ENCODE peak calls at places on chromosomes 16 and 17, in ten cellular contexts. S, F, Q, B, I, E, U, C, K and M are unnamed samples.

GRCh38 chr17:15334266-15334665 is 7.1 kb downstream of the TEKT3 start:
- DNase-seq in S (no peak), F (no peak), Q (no peak), B (no peak), I (no peak), E (no peak), U (no peak), C (no peak), K (no peak), M (no peak)

GRCh38 chr16:89094252-89094901 is 725 bp downstream of the ACSF3 start:
- DNase-seq in S (no peak), F (no peak), Q (no peak), B (no peak), I (no peak), E (peak), U (no peak), C (no peak), K (no peak), M (no peak)

GRCh38 chr17:8438441-8438840 is 2.8 kb downstream of the NDEL1 start:
- DNase-seq in S (no peak), F (no peak), Q (no peak), B (no peak), I (no peak), E (no peak), U (no peak), C (no peak), K (no peak), M (no peak)

GRCh38 chr17:57999496-58000017 is 7.5 kb downstream of the SRSF1 start:
- DNase-seq in S (peak), F (no peak), Q (no peak), B (no peak), I (no peak), E (peak), U (peak), C (peak), K (no peak), M (peak)

GRCh38 chr16:84893849-84894599 is 74.2 kb downstream of the CRISPLD2 start:
- DNase-seq in S (no peak), F (no peak), Q (no peak), B (peak), I (no peak), E (no peak), U (no peak), C (no peak), K (no peak), M (no peak)

GRCh38 chr16:74725641-74726040 is 25.0 kb upstream of the MLKL start:
- DNase-seq in S (no peak), F (no peak), Q (no peak), B (no peak), I (no peak), E (no peak), U (no peak), C (no peak), K (no peak), M (no peak)

GRCh38 chr16:1960665-1961630 is 1.6 kb downstream of the NDUFB10 start:
- DNase-seq in S (peak), F (no peak), Q (no peak), B (no peak), I (no peak), E (peak), U (peak), C (peak), K (no peak), M (no peak)

GRCh38 chr16:74650966-74651567 is 15.6 kb downstream of the RFWD3 start:
- DNase-seq in S (no peak), F (no peak), Q (no peak), B (no peak), I (no peak), E (peak), U (no peak), C (no peak), K (no peak), M (no peak)

GRCh38 chr16:366476-366875 is 3.9 kb downstream of the MRPL28 start:
- DNase-seq in S (no peak), F (no peak), Q (no peak), B (no peak), I (no peak), E (no peak), U (no peak), C (no peak), K (no peak), M (no peak)

GRCh38 chr17:63476494-63476856 is 386 bp upstream of the ACE start:
- DNase-seq in S (no peak), F (no peak), Q (no peak), B (no peak), I (no peak), E (no peak), U (peak), C (peak), K (no peak), M (no peak)

GRCh38 chr17:55341432-55341831 is 76.7 kb downstream of the HLF start:
- DNase-seq in S (no peak), F (no peak), Q (no peak), B (no peak), I (no peak), E (no peak), U (no peak), C (no peak), K (no peak), M (no peak)

GRCh38 chr16:68447721-68448359 is 468 bp downstream of the SMPD3 start:
- DNase-seq in S (no peak), F (no peak), Q (no peak), B (no peak), I (peak), E (no peak), U (no peak), C (no peak), K (no peak), M (no peak)

GRCh38 chr16:1713933-1714332 is 7.9 kb downstream of the MAPK8IP3 start:
- DNase-seq in S (no peak), F (no peak), Q (no peak), B (no peak), I (no peak), E (peak), U (no peak), C (no peak), K (no peak), M (no peak)

GRCh38 chr16:74775255-74775654 is 635 bp upstream of the FA2H start:
- DNase-seq in S (no peak), F (no peak), Q (no peak), B (no peak), I (no peak), E (no peak), U (no peak), C (no peak), K (no peak), M (no peak)

GRCh38 chr17:50114849-50115357 is 15.1 kb downstream of the SAMD14 start:
- DNase-seq in S (peak), F (no peak), Q (no peak), B (no peak), I (no peak), E (peak), U (peak), C (peak), K (no peak), M (peak)

GRCh38 chr17:7393613-7394451 is 493 bp downstream of the PLSCR3 start:
- DNase-seq in S (no peak), F (peak), Q (no peak), B (peak), I (no peak), E (peak), U (peak), C (no peak), K (peak), M (no peak)

GRCh38 chr17:63445571-63446217 is 412 bp downstream of the CYB561 start:
- DNase-seq in S (no peak), F (peak), Q (no peak), B (peak), I (no peak), E (no peak), U (peak), C (peak), K (peak), M (no peak)

GRCh38 chr16:27318399-27319256 is 4.9 kb downstream of the IL4R start:
- DNase-seq in S (no peak), F (peak), Q (no peak), B (no peak), I (no peak), E (no peak), U (no peak), C (no peak), K (peak), M (no peak)

GRCh38 chr17:47695664-47696376 is 1.9 kb downstream of the TBKBP1 start:
- DNase-seq in S (no peak), F (no peak), Q (no peak), B (no peak), I (no peak), E (no peak), U (no peak), C (no peak), K (no peak), M (no peak)

GRCh38 chr17:67818110-67819002 is 6.9 kb upstream of the BPTF start:
- DNase-seq in S (no peak), F (no peak), Q (no peak), B (peak), I (no peak), E (peak), U (no peak), C (no peak), K (no peak), M (no peak)